ENCODE peak calls at places on chromosomes 12 and 14, in five cellular contexts. One of them, this sample, is unnamed. For H3K4me1, the result is how much of the 10 kb centered on the place peaks cover.

GRCh38 chr12:113066806-113067400 is 10.4 kb downstream of the DTX1 start:
- DNase-seq in H9: peak
- DNase-seq in PC-9: no peak
- DNase-seq in IMR-90: no peak
- DNase-seq in mucosa of descending colon: no peak
- DNase-seq in this sample: no peak

GRCh38 chr14:68607852-68608232 is 185.0 kb downstream of the ZFP36L1 start:
- DNase-seq in H9: no peak
- DNase-seq in PC-9: no peak
- DNase-seq in IMR-90: no peak
- DNase-seq in mucosa of descending colon: no peak
- DNase-seq in this sample: no peak

GRCh38 chr14:76486251-76486743 is 110.4 kb downstream of the ESRRB start:
- DNase-seq in H9: no peak
- DNase-seq in PC-9: no peak
- DNase-seq in IMR-90: no peak
- DNase-seq in mucosa of descending colon: no peak
- DNase-seq in this sample: no peak

GRCh38 chr14:105647784-105648608 is 121.6 kb downstream of the TMEM121 start:
- DNase-seq in H9: no peak
- DNase-seq in PC-9: no peak
- DNase-seq in IMR-90: no peak
- DNase-seq in mucosa of descending colon: no peak
- DNase-seq in this sample: no peak

GRCh38 chr14:21238823-21239518 is 30.3 kb downstream of the HNRNPC start:
- DNase-seq in H9: no peak
- DNase-seq in PC-9: no peak
- DNase-seq in IMR-90: no peak
- DNase-seq in mucosa of descending colon: no peak
- DNase-seq in this sample: no peak

GRCh38 chr12:88633312-88633711 is 53.0 kb upstream of the KITLG start:
- DNase-seq in H9: no peak
- DNase-seq in PC-9: no peak
- DNase-seq in IMR-90: peak
- DNase-seq in mucosa of descending colon: no peak
- DNase-seq in this sample: no peak

GRCh38 chr14:23063601-23064000 is 6.3 kb upstream of the CDH24 start:
- DNase-seq in H9: no peak
- DNase-seq in PC-9: no peak
- DNase-seq in IMR-90: no peak
- DNase-seq in mucosa of descending colon: no peak
- DNase-seq in this sample: no peak

GRCh38 chr12:67442347-67442841 is 173.2 kb downstream of the CAND1 start:
- DNase-seq in H9: no peak
- DNase-seq in PC-9: no peak
- DNase-seq in IMR-90: no peak
- DNase-seq in mucosa of descending colon: peak
- DNase-seq in this sample: peak

GRCh38 chr12:115963030-115963480 is 314.4 kb downstream of the MED13L start:
- DNase-seq in H9: no peak
- DNase-seq in PC-9: no peak
- DNase-seq in IMR-90: peak
- DNase-seq in mucosa of descending colon: no peak
- DNase-seq in this sample: no peak

GRCh38 chr12:105721051-105721825 is 390.7 kb downstream of the C12orf75 start:
- DNase-seq in H9: no peak
- DNase-seq in PC-9: no peak
- DNase-seq in IMR-90: no peak
- DNase-seq in mucosa of descending colon: no peak
- DNase-seq in this sample: no peak

GRCh38 chr14:61479746-61480502 is 158.5 kb downstream of the PRKCH start:
- DNase-seq in H9: no peak
- DNase-seq in PC-9: peak
- DNase-seq in IMR-90: peak
- DNase-seq in mucosa of descending colon: no peak
- DNase-seq in this sample: no peak

GRCh38 chr14:76872796-76873432 is 46.7 kb downstream of the LRRC74A start:
- DNase-seq in H9: peak
- DNase-seq in PC-9: peak
- DNase-seq in IMR-90: peak
- DNase-seq in mucosa of descending colon: peak
- DNase-seq in this sample: peak

GRCh38 chr12:103561174-103561573 is 25.9 kb upstream of the STAB2 start:
- DNase-seq in H9: no peak
- DNase-seq in PC-9: peak
- DNase-seq in IMR-90: no peak
- DNase-seq in mucosa of descending colon: no peak
- DNase-seq in this sample: no peak

GRCh38 chr12:112297188-112297587 is 85.0 kb downstream of the HECTD4 start:
- DNase-seq in H9: no peak
- DNase-seq in PC-9: no peak
- DNase-seq in IMR-90: no peak
- DNase-seq in mucosa of descending colon: no peak
- DNase-seq in this sample: no peak

GRCh38 chr12:59164991-59165718 is 244.9 kb upstream of the LRIG3 start:
- DNase-seq in H9: no peak
- DNase-seq in PC-9: peak
- DNase-seq in IMR-90: peak
- DNase-seq in mucosa of descending colon: peak
- DNase-seq in this sample: no peak

GRCh38 chr12:42097971-42098370 is 46.7 kb downstream of the GXYLT1 start:
- DNase-seq in H9: no peak
- DNase-seq in PC-9: no peak
- DNase-seq in IMR-90: no peak
- DNase-seq in mucosa of descending colon: peak
- DNase-seq in this sample: no peak

GRCh38 chr12:68646484-68646883 is 35.8 kb downstream of the RAP1B start:
- DNase-seq in H9: no peak
- DNase-seq in PC-9: no peak
- DNase-seq in IMR-90: no peak
- DNase-seq in mucosa of descending colon: no peak
- DNase-seq in this sample: no peak

GRCh38 chr12:75981773-75982564 is 49.6 kb downstream of the PHLDA1 start:
- DNase-seq in H9: no peak
- DNase-seq in PC-9: no peak
- DNase-seq in IMR-90: peak
- DNase-seq in mucosa of descending colon: no peak
- DNase-seq in this sample: no peak

GRCh38 chr12:6778212-6778570 is 5.9 kb downstream of the LAG3 start:
- DNase-seq in H9: peak
- DNase-seq in PC-9: no peak
- DNase-seq in IMR-90: no peak
- DNase-seq in mucosa of descending colon: no peak
- DNase-seq in this sample: peak

GRCh38 chr14:95895720-95896119 is 19.1 kb downstream of the TUNAR start:
- DNase-seq in H9: peak
- DNase-seq in PC-9: no peak
- DNase-seq in IMR-90: no peak
- DNase-seq in mucosa of descending colon: peak
- DNase-seq in this sample: no peak

GRCh38 chr12:65941388-65941787 is 117.1 kb downstream of the HMGA2 start:
- DNase-seq in H9: no peak
- DNase-seq in PC-9: no peak
- DNase-seq in IMR-90: peak
- DNase-seq in mucosa of descending colon: no peak
- DNase-seq in this sample: no peak

GRCh38 chr14:64763801-64764511 is 59.7 kb downstream of the PLEKHG3 start:
- DNase-seq in H9: no peak
- DNase-seq in PC-9: no peak
- DNase-seq in IMR-90: peak
- DNase-seq in mucosa of descending colon: no peak
- DNase-seq in this sample: no peak

GRCh38 chr12:128644664-128645296 is 179.0 kb downstream of the SLC15A4 start:
- DNase-seq in H9: peak
- DNase-seq in PC-9: peak
- DNase-seq in IMR-90: no peak
- DNase-seq in mucosa of descending colon: peak
- DNase-seq in this sample: no peak

GRCh38 chr14:24297190-24297964 is 2.2 kb downstream of the DHRS1 start:
- DNase-seq in H9: no peak
- DNase-seq in PC-9: no peak
- DNase-seq in IMR-90: peak
- DNase-seq in mucosa of descending colon: peak
- DNase-seq in this sample: no peak

GRCh38 chr12:110704750-110705149 is 15.8 kb upstream of the HVCN1 start:
- DNase-seq in H9: peak
- DNase-seq in PC-9: no peak
- DNase-seq in IMR-90: no peak
- DNase-seq in mucosa of descending colon: peak
- DNase-seq in this sample: no peak

GRCh38 chr14:61466905-61467280 is 145.5 kb downstream of the PRKCH start:
- DNase-seq in H9: no peak
- DNase-seq in PC-9: no peak
- DNase-seq in IMR-90: no peak
- DNase-seq in mucosa of descending colon: no peak
- DNase-seq in this sample: no peak

GRCh38 chr12:51009038-51009437 is 17.1 kb downstream of the SLC11A2 start:
- DNase-seq in H9: no peak
- DNase-seq in PC-9: no peak
- DNase-seq in IMR-90: no peak
- DNase-seq in mucosa of descending colon: peak
- DNase-seq in this sample: peak

GRCh38 chr14:104341532-104342434 is 203.4 kb downstream of the KIF26A start:
- DNase-seq in H9: peak
- DNase-seq in PC-9: peak
- DNase-seq in IMR-90: no peak
- DNase-seq in mucosa of descending colon: peak
- DNase-seq in this sample: no peak

GRCh38 chr12:110073049-110073831 is 24.9 kb upstream of the C12orf76 start:
- DNase-seq in H9: no peak
- DNase-seq in PC-9: no peak
- DNase-seq in IMR-90: no peak
- DNase-seq in mucosa of descending colon: peak
- DNase-seq in this sample: peak

GRCh38 chr14:53368714-53369191 is 215.6 kb upstream of the DDHD1 start:
- DNase-seq in H9: no peak
- DNase-seq in PC-9: no peak
- DNase-seq in IMR-90: peak
- DNase-seq in mucosa of descending colon: no peak
- DNase-seq in this sample: no peak

GRCh38 chr12:51836012-51836832 is 12.3 kb downstream of the FIGNL2 start:
- DNase-seq in H9: peak
- DNase-seq in PC-9: no peak
- DNase-seq in IMR-90: no peak
- DNase-seq in mucosa of descending colon: no peak
- DNase-seq in this sample: no peak

GRCh38 chr14:61533513-61534255 is 161.6 kb upstream of the HIF1A start:
- DNase-seq in H9: no peak
- DNase-seq in PC-9: no peak
- DNase-seq in IMR-90: no peak
- DNase-seq in mucosa of descending colon: no peak
- DNase-seq in this sample: no peak

GRCh38 chr14:104524726-104525125 is 54.8 kb upstream of the C14orf180 start:
- DNase-seq in H9: no peak
- DNase-seq in PC-9: no peak
- DNase-seq in IMR-90: no peak
- DNase-seq in mucosa of descending colon: no peak
- DNase-seq in this sample: no peak

GRCh38 chr12:122880668-122881067 is 15.3 kb downstream of the VPS37B start:
- DNase-seq in H9: no peak
- DNase-seq in PC-9: no peak
- DNase-seq in IMR-90: peak
- DNase-seq in mucosa of descending colon: no peak
- DNase-seq in this sample: no peak

GRCh38 chr14:102513899-102514772 is 4.6 kb upstream of the ANKRD9 start:
- DNase-seq in H9: no peak
- DNase-seq in PC-9: no peak
- DNase-seq in IMR-90: no peak
- DNase-seq in mucosa of descending colon: no peak
- DNase-seq in this sample: no peak

GRCh38 chr14:76727403-76727802 is 33.9 kb upstream of the VASH1 start:
- DNase-seq in H9: no peak
- DNase-seq in PC-9: no peak
- DNase-seq in IMR-90: no peak
- DNase-seq in mucosa of descending colon: no peak
- DNase-seq in this sample: no peak

GRCh38 chr12:14442221-14442881 is 76.9 kb downstream of the ATF7IP start:
- DNase-seq in H9: no peak
- DNase-seq in PC-9: no peak
- DNase-seq in IMR-90: no peak
- DNase-seq in mucosa of descending colon: no peak
- DNase-seq in this sample: no peak
- H3K4me1 ChIP-seq in H9: under half
- H3K4me1 ChIP-seq in PC-9: under half
- H3K4me1 ChIP-seq in IMR-90: under half
- H3K4me1 ChIP-seq in mucosa of descending colon: under half
- H3K4me1 ChIP-seq in this sample: under half

DNA sequence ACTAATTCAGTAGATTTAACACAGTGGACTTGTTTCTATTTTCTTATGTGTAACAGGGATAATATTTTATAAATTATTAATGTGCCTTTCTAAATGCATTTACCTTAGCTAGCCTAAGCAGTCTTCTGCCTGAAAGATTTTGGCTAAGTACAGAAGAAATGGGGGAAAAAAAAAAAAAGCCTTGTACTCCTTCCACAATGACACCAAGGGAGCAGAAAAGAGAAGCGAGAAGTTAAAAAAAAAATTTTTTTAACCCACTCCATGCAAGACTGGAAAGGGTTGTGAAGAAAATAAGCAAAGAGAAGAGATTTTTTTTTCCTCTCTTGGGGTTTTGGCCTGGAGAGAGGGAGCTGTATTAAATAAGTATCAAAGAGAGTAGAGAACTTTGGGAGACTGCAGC is 28.7 kb downstream of the NELL2 start:
- DNase-seq in H9: no peak
- DNase-seq in PC-9: no peak
- DNase-seq in IMR-90: no peak
- DNase-seq in mucosa of descending colon: no peak
- DNase-seq in this sample: no peak
- TF ChIP-seq CTCF in H9: no peak
- TF ChIP-seq CTCF in PC-9: no peak
- TF ChIP-seq CTCF in IMR-90: no peak
- TF ChIP-seq CTCF in mucosa of descending colon: no peak
- TF ChIP-seq CTCF in this sample: no peak

GRCh38 chr12:108799528-108800243 is 57.7 kb downstream of the SSH1 start:
- DNase-seq in H9: no peak
- DNase-seq in PC-9: no peak
- DNase-seq in IMR-90: no peak
- DNase-seq in mucosa of descending colon: no peak
- DNase-seq in this sample: peak
- H3K4me1 ChIP-seq in H9: under half
- H3K4me1 ChIP-seq in PC-9: under half
- H3K4me1 ChIP-seq in IMR-90: under half
- H3K4me1 ChIP-seq in mucosa of descending colon: under half
- H3K4me1 ChIP-seq in this sample: half or more

GRCh38 chr14:39956372-39956771 is 524.1 kb upstream of the FBXO33 start:
- DNase-seq in H9: no peak
- DNase-seq in PC-9: no peak
- DNase-seq in IMR-90: no peak
- DNase-seq in mucosa of descending colon: no peak
- DNase-seq in this sample: no peak
- TF ChIP-seq CTCF in H9: peak
- TF ChIP-seq CTCF in PC-9: peak
- TF ChIP-seq CTCF in IMR-90: no peak
- TF ChIP-seq CTCF in mucosa of descending colon: no peak
- TF ChIP-seq CTCF in this sample: no peak

This sample was measured in psoas muscle.